ENCODE peak calls at places on chromosomes 11 and 22, in five cellular contexts. X, V, Z, D and E are unnamed samples.

GRCh38 chr11:12606597-12606996 is 67.6 kb upstream of the TEAD1 start:
- DNase-seq in X (no peak), V (no peak), Z (no peak), D (no peak), E (no peak)

GRCh38 chr11:67379061-67380058 is 6.0 kb upstream of the CLCF1 start:
- DNase-seq in X (no peak), V (no peak), Z (no peak), D (no peak), E (no peak)

GRCh38 chr11:727859-728748 is 19.2 kb upstream of the TALDO1 start:
- DNase-seq in X (peak; percentile 93), V (peak; percentile 95), Z (peak; percentile 78), D (peak; percentile 90), E (peak; percentile 97)

GRCh38 chr11:93871521-93871920 is 21.1 kb upstream of the VSTM5 start:
- DNase-seq in X (no peak), V (no peak), Z (no peak), D (no peak), E (no peak)

GRCh38 chr11:30631148-30631547 is 45.0 kb upstream of the MPPED2 start:
- DNase-seq in X (no peak), V (no peak), Z (no peak), D (no peak), E (no peak)

GRCh38 chr11:126114486-126115252 is 52.0 kb upstream of the CDON start:
- DNase-seq in X (no peak), V (no peak), Z (no peak), D (no peak), E (peak; percentile 29)

GRCh38 chr11:6609502-6610015 is 2.5 kb downstream of the TAF10 start:
- DNase-seq in X (no peak), V (no peak), Z (no peak), D (no peak), E (no peak)

GRCh38 chr22:44586337-44586990 is 88.4 kb upstream of the RTL6 start:
- DNase-seq in X (no peak), V (no peak), Z (no peak), D (no peak), E (peak; percentile 17)

GRCh38 chr22:46596032-46596441 is 24.1 kb upstream of the GRAMD4 start:
- DNase-seq in X (no peak), V (no peak), Z (no peak), D (peak; percentile 1), E (peak; percentile 95)

GRCh38 chr11:74257934-74258553 is 53.4 kb downstream of the P4HA3 start:
- DNase-seq in X (no peak), V (no peak), Z (peak; percentile 31), D (no peak), E (peak; percentile 86)

GRCh38 chr11:80521592-80521991 is 1080.8 kb upstream of the TENM4 start:
- DNase-seq in X (no peak), V (no peak), Z (no peak), D (no peak), E (no peak)

GRCh38 chr11:7640826-7641225 is 32.5 kb downstream of the CYB5R2 start:
- DNase-seq in X (no peak), V (no peak), Z (no peak), D (no peak), E (no peak)

GRCh38 chr11:64792482-64792881 is 10.5 kb downstream of the MAP4K2 start:
- DNase-seq in X (no peak), V (no peak), Z (no peak), D (no peak), E (no peak)

GRCh38 chr11:101331411-101331810 is 201.8 kb upstream of the PGR start:
- DNase-seq in X (no peak), V (no peak), Z (no peak), D (no peak), E (no peak)

DNA sequence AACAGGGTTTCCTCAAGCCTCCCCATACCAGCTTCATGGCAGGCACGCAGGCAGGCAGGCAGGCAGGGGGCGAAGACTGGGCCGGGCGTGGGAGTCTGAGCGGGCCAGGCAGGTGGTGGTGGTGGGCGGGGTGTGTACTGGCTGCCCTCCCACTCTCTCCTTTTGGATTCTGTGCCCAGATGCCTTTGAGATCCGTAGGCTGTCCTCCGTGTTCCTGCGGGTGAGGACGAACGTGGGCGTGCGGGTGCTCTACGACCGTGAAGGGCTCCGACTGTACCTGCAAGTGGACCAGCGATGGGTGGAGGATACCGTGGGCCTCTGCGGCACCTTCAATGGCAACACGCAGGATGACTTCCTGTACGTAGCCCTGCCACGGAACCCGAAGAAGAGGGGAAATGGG is 23.0 kb downstream of the OTOG start:
- DNase-seq in X (no peak), V (no peak), Z (no peak), D (no peak), E (no peak)
- TF ChIP-seq CTCF in X (no peak), V (no peak), Z (no peak), D (no peak), E (no peak)

DNA sequence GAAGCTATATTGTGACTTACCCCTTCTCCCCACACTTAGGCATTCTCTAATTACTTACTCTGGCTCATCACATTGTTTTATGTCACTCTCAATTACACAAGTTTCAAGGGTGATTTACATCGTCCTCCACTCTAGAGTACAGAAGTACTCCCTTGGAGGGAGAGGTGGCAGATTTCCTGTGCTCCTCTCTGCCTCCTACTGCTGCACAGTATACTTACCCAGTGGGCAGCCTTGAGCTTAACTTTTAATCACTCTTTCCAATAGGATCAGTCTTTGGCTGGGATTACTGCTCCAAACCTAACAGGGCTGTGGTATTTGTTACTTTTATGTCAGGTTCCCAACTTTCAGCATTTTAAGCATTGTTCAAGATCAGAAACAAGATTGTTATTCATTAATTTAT is 211.5 kb downstream of the AASDHPPT start:
- DNase-seq in X (no peak), V (no peak), Z (no peak), D (peak; percentile 53), E (no peak)
- TF ChIP-seq CTCF in X (no peak), V (no peak), Z (no peak), D (peak; percentile 26), E (no peak)

GRCh38 chr11:111300569-111300968 is 2.2 kb downstream of the POU2AF3 start:
- DNase-seq in X (no peak), V (no peak), Z (no peak), D (no peak), E (no peak)

GRCh38 chr11:111298466-111299110 is at the start of gene POU2AF3:
- DNase-seq in X (peak; percentile 34), V (peak; percentile 57), Z (no peak), D (no peak), E (peak; percentile 20)

GRCh38 chr11:111301004-111301839 is 2.9 kb downstream of the POU2AF3 start:
- DNase-seq in X (no peak), V (no peak), Z (no peak), D (no peak), E (no peak)

GRCh38 chr11:111297696-111298095 is 650 bp upstream of the POU2AF3 start:
- DNase-seq in X (no peak), V (no peak), Z (no peak), D (no peak), E (no peak)

DNA sequence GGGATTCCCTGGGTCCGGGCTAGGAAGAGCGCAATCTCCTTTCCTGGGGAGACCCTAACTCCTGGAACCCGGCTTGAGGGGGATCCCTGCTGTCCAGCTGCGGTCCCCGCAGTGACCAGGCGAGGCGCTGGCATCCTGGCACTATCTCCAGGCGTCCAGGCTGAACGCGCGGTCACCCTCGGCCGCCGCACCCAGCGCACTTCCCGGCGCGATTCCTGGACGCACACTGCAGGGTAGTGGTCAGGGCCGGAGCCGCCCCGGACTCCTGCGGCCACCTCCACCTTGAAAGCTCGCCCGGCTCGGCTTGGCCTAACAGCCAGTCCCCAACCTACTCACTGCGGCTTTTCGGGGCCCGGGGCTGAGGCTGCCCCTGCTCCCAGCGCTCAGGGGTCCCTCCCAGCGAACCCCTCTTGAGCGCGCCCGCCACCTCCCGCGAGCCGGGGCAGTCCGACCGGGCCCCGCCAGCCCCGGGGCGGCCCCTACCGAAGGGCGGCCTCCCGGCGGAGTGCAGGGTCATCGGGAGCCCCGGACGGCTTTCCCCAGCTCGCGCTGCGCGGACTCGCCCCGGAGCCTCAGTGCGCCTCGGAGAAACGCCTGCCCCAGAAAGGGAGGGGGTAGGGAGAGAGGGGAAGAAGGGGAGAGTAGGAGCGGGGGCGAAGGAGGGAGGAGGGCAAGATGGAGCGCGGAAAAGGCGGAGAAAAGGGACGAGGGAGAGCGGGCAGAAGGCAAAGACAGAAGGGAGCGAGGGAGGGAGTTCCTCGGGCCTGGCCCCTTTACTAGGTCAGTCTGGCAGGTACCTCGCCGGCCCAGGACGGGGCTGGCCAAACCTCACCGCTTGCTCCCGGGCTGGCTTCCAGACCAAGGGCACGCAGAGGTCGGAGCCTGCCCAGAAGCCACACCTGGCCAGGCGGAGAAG is 1.0 kb downstream of the POU2AF3 start:
- DNase-seq in X (peak; percentile 63), V (peak; percentile 77), Z (peak; percentile 69), D (peak; percentile 75), E (peak; percentile 85)
- TF ChIP-seq CTCF in X (peak; percentile 54), V (peak; percentile 35), Z (peak; percentile 47), D (peak; percentile 62), E (peak; percentile 78)

GRCh38 chr11:104329043-104329442 is 165.1 kb upstream of the PDGFD start:
- DNase-seq in X (no peak), V (no peak), Z (no peak), D (no peak), E (no peak)

GRCh38 chr11:104333977-104334376 is 170.0 kb upstream of the PDGFD start:
- DNase-seq in X (no peak), V (no peak), Z (no peak), D (no peak), E (no peak)

GRCh38 chr11:104328514-104328912 is 164.6 kb upstream of the PDGFD start:
- DNase-seq in X (no peak), V (no peak), Z (no peak), D (no peak), E (no peak)

GRCh38 chr11:104327864-104328513 is 164.0 kb upstream of the PDGFD start:
- DNase-seq in X (no peak), V (no peak), Z (no peak), D (no peak), E (no peak)

DNA sequence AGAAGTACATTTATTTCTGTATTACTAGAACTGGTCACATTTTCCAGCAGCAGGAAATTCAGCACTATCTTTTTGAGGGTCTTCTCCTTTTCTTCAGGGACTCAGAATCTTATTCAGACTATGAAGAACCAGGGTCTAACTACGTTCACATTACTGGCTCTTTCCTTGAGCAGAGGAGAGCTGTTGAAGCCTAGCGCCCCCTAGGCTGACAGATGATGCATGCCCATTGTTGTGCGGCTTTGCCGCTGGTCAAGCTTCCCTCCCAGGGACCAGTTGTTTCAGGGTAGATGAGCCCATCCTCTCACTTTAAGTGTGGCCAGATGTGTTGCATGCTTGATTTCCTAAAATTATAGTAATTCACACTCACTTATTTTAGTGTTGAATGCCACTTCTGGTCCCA is 168.2 kb upstream of the PDGFD start:
- DNase-seq in X (no peak), V (no peak), Z (no peak), D (peak; percentile 74), E (no peak)
- TF ChIP-seq CTCF in X (peak; percentile 17), V (no peak), Z (no peak), D (peak; percentile 73), E (no peak)

DNA sequence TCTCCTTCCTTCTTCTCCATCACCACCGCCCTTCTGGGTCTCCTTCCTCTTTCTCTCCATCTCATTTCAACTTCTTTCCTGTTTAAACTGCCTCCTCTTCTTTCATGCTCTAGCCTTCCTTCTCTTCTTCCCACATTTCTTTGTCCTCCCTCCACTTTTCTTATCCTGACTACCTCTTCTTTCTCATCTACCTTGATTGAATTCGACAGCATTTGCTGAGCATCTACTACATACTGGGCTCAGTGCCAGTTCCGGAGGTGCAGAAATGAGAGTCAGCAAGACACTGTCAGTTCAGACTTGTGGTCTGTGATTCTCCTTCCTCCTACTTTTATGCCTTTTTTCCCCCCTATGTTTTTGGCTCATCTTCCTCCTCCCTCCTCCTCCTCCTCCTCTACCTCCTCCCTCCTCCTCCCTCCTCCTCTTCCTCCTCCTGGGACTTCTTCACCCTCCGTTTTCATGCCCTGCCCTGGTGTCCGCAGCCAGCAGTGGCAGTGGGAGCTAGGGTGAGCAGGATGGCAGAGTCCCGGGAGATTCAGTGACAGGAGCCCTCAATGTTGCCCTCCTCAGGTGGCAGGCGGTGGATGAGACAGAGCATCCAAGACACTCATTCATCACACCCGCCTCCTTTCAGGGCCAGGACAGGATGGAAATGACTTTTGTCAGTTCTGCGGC is 146.0 kb upstream of the SEZ6L start:
- DNase-seq in X (no peak), V (no peak), Z (no peak), D (no peak), E (no peak)
- TF ChIP-seq CTCF in X (no peak), V (no peak), Z (no peak), D (no peak), E (no peak)